ENCODE peak calls at places on chromosome 1, in ten cellular contexts. Z is CD8-positive, alpha-beta memory T cell; U is NCI-H146; H is dorsolateral prefrontal cortex; I is NCI-H2107; F is NCI-H460; P is hypothalamus; Y is iris pigment epithelial cell; N is adipocyte; V is HuH-7. J is an unnamed sample.

GRCh38 chr1:14929547-14930223 is 223.9 kb upstream of the TMEM51 start:
- DNase-seq in Z (no peak), U (no peak), H (no peak), I (peak; percentile 61), F (no peak), P (no peak), Y (peak; percentile 53), N (no peak), V (peak; percentile 22), J (peak; percentile 94)

GRCh38 chr1:202565890-202566289 is 144.4 kb downstream of the SYT2 start:
- DNase-seq in Z (no peak), U (no peak), H (no peak), I (no peak), F (no peak), P (no peak), Y (no peak), N (no peak), V (no peak), J (no peak)

GRCh38 chr1:107250169-107250568 is 109.3 kb downstream of the NTNG1 start:
- DNase-seq in Z (no peak), U (peak; percentile 96), H (no peak), I (peak; percentile 1), F (no peak), P (no peak), Y (peak; percentile 17), N (no peak), V (no peak), J (no peak)

GRCh38 chr1:2311184-2312032 is 79.9 kb downstream of the MORN1 start:
- DNase-seq in Z (peak; percentile 37), U (no peak), H (no peak), I (no peak), F (peak; percentile 31), P (no peak), Y (peak; percentile 63), N (peak; percentile 68), V (peak; percentile 94), J (peak; percentile 88)

GRCh38 chr1:171828794-171829193 is 12.5 kb upstream of the DNM3 start:
- DNase-seq in Z (no peak), U (no peak), H (no peak), I (no peak), F (no peak), P (no peak), Y (no peak), N (no peak), V (no peak), J (no peak)

GRCh38 chr1:230901711-230902110 is 33.4 kb upstream of the C1orf198 start:
- DNase-seq in Z (no peak), U (no peak), H (no peak), I (no peak), F (no peak), P (no peak), Y (peak; percentile 34), N (no peak), V (no peak), J (no peak)

GRCh38 chr1:236746785-236747184 is 48.3 kb upstream of the MTR start:
- DNase-seq in Z (no peak), U (no peak), H (no peak), I (no peak), F (no peak), P (no peak), Y (no peak), N (no peak), V (no peak), J (no peak)

GRCh38 chr1:168555521-168556046 is 11.8 kb upstream of the XCL2 start:
- DNase-seq in Z (no peak), U (peak; percentile 34), H (no peak), I (no peak), F (no peak), P (no peak), Y (no peak), N (no peak), V (no peak), J (no peak)

J was measured in islet precursor cell.